ENCODE peak calls at places on chromosomes 3 and 15, in four cellular contexts. K, Q, O and S are unnamed samples.

GRCh38 chr3:69866988-69867720 is 127.9 kb downstream of the MITF start:
- DNase-seq in K (no peak), Q (no peak), O (no peak), S (no peak)

GRCh38 chr3:32216172-32216783 is 22.2 kb upstream of the CMTM8 start:
- DNase-seq in K (no peak), Q (no peak), O (no peak), S (no peak)

GRCh38 chr3:177721864-177722370 is 524.6 kb upstream of the TBL1XR1 start:
- DNase-seq in K (no peak), Q (no peak), O (no peak), S (no peak)

GRCh38 chr3:196688349-196688748 is 23.7 kb downstream of the CEP19 start:
- DNase-seq in K (no peak), Q (no peak), O (no peak), S (peak)

GRCh38 chr3:58333206-58334012 is 717 bp downstream of the PXK start:
- DNase-seq in K (peak), Q (no peak), O (peak), S (peak)

GRCh38 chr3:31670136-31670535 is 137.4 kb downstream of the STT3B start:
- DNase-seq in K (no peak), Q (no peak), O (no peak), S (peak)

GRCh38 chr3:175342196-175342595 is 483.1 kb downstream of the NAALADL2 start:
- DNase-seq in K (no peak), Q (no peak), O (no peak), S (no peak)

GRCh38 chr3:149879872-149880271 is 66.9 kb downstream of the RNF13 start:
- DNase-seq in K (peak), Q (no peak), O (peak), S (peak)

GRCh38 chr3:14477311-14477935 is 62.7 kb downstream of the GRIP2 start:
- DNase-seq in K (no peak), Q (no peak), O (no peak), S (no peak)

GRCh38 chr3:36840453-36840921 is 76.1 kb upstream of the DCLK3 start:
- DNase-seq in K (no peak), Q (no peak), O (no peak), S (no peak)

GRCh38 chr3:4818164-4818563 is 161.1 kb upstream of the BHLHE40 start:
- DNase-seq in K (no peak), Q (no peak), O (no peak), S (no peak)

GRCh38 chr15:77819841-77820728 is 187.4 kb upstream of the LINGO1 start:
- DNase-seq in K (peak), Q (no peak), O (peak), S (no peak)

GRCh38 chr3:40290396-40290795 is 19.1 kb upstream of the EIF1B start:
- DNase-seq in K (no peak), Q (no peak), O (no peak), S (no peak)

GRCh38 chr3:196138927-196139680 is 57.2 kb upstream of the TFRC start:
- DNase-seq in K (no peak), Q (no peak), O (no peak), S (no peak)

GRCh38 chr3:109480014-109480413 is 142.7 kb upstream of the DPPA4 start:
- DNase-seq in K (no peak), Q (no peak), O (no peak), S (no peak)

GRCh38 chr3:65170357-65171090 is 482.7 kb upstream of the ADAMTS9 start:
- DNase-seq in K (peak), Q (no peak), O (no peak), S (no peak)

GRCh38 chr3:130857336-130858026 is 36.4 kb upstream of the ATP2C1 start:
- DNase-seq in K (no peak), Q (peak), O (no peak), S (peak)

GRCh38 chr3:32325957-32326356 is 65.7 kb upstream of the CMTM7 start:
- DNase-seq in K (no peak), Q (no peak), O (no peak), S (no peak)

GRCh38 chr3:29335438-29335837 is 54.6 kb downstream of the RBMS3 start:
- DNase-seq in K (peak), Q (no peak), O (no peak), S (no peak)

GRCh38 chr3:9122732-9123364 is 126.6 kb downstream of the SRGAP3 start:
- DNase-seq in K (no peak), Q (no peak), O (no peak), S (no peak)

GRCh38 chr3:71692139-71692538 is 33.1 kb downstream of the EIF4E3 start:
- DNase-seq in K (no peak), Q (no peak), O (no peak), S (no peak)

GRCh38 chr15:51244366-51244977 is 93.9 kb downstream of the CYP19A1 start:
- DNase-seq in K (no peak), Q (no peak), O (no peak), S (peak)

GRCh38 chr15:47116698-47117097 is 600.6 kb upstream of the SEMA6D start:
- DNase-seq in K (no peak), Q (no peak), O (no peak), S (no peak)

GRCh38 chr3:181739628-181740027 is 27.9 kb downstream of the SOX2 start:
- DNase-seq in K (no peak), Q (no peak), O (no peak), S (no peak)

GRCh38 chr3:183278479-183279088 is 25.5 kb downstream of the B3GNT5 start:
- DNase-seq in K (no peak), Q (no peak), O (no peak), S (no peak)

GRCh38 chr15:41934843-41935242 is 37.5 kb downstream of the EHD4 start:
- DNase-seq in K (no peak), Q (no peak), O (peak), S (no peak)

GRCh38 chr3:46701211-46701939 is at the start of gene TMIE:
- DNase-seq in K (peak), Q (no peak), O (no peak), S (no peak)

GRCh38 chr3:134829716-134830115 is 34.7 kb downstream of the EPHB1 start:
- DNase-seq in K (no peak), Q (no peak), O (no peak), S (no peak)

GRCh38 chr15:66524801-66525200 is 19.7 kb downstream of the ZWILCH start:
- DNase-seq in K (no peak), Q (no peak), O (no peak), S (no peak)

GRCh38 chr15:31024330-31024729 is 32.9 kb upstream of the MTMR10 start:
- DNase-seq in K (no peak), Q (no peak), O (no peak), S (no peak)

GRCh38 chr3:45907769-45908705 is 21.7 kb downstream of the CCR9 start:
- DNase-seq in K (no peak), Q (no peak), O (no peak), S (no peak)

GRCh38 chr15:90650117-90650955 is 66.8 kb upstream of the BLM start:
- DNase-seq in K (no peak), Q (no peak), O (no peak), S (no peak)

GRCh38 chr3:13301295-13301987 is 118.7 kb downstream of the NUP210 start:
- DNase-seq in K (no peak), Q (peak), O (peak), S (peak)

GRCh38 chr15:71334874-71335273 is 219.6 kb downstream of the THSD4 start:
- DNase-seq in K (no peak), Q (no peak), O (no peak), S (no peak)

GRCh38 chr3:177776656-177777055 is 579.4 kb upstream of the TBL1XR1 start:
- DNase-seq in K (no peak), Q (no peak), O (no peak), S (no peak)

GRCh38 chr15:59166601-59167265 is 39.9 kb upstream of the LDHAL6B start:
- DNase-seq in K (no peak), Q (no peak), O (no peak), S (no peak)

GRCh38 chr15:27410986-27411385 is 440.0 kb downstream of the GABRG3 start:
- DNase-seq in K (no peak), Q (no peak), O (no peak), S (no peak)

GRCh38 chr15:34223904-34224596 is 766 bp upstream of the EMC4 start:
- DNase-seq in K (peak), Q (no peak), O (no peak), S (peak)

GRCh38 chr3:184354121-184354728 is 7.2 kb downstream of the CLCN2 start:
- DNase-seq in K (peak), Q (no peak), O (peak), S (no peak)

DNA sequence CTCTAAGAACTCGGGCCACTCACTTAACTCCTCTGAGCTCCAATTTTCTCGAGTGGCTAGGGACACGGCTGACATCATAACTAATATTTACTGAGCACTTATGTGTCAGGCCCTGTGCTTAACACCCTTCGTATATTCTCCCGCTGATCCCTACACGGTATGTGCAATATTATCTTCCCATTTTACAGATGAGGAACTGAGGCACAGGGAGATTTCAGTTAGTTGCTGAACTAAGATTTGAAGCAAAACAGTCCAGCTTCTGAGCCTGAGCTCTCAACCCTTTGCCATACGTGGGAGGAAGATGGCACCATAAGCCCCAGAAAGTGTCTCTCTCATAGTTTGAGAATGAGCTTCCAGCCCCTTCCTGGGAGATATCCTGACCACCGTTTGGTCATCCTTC is 19.6 kb downstream of the FAH start:
- DNase-seq in K (no peak), Q (no peak), O (no peak), S (no peak)
- TF ChIP-seq GABPA in K (no peak), Q (no peak), O (no peak), S (no peak)

GRCh38 chr3:161500057-161500836 is 3.6 kb downstream of the OTOL1 start:
- DNase-seq in K (no peak), Q (no peak), O (no peak), S (no peak)

GRCh38 chr3:161503271-161503670 is 6.7 kb downstream of the OTOL1 start:
- DNase-seq in K (no peak), Q (no peak), O (no peak), S (no peak)

GRCh38 chr3:161496508-161496907 is at the start of gene OTOL1:
- DNase-seq in K (no peak), Q (no peak), O (no peak), S (no peak)

DNA sequence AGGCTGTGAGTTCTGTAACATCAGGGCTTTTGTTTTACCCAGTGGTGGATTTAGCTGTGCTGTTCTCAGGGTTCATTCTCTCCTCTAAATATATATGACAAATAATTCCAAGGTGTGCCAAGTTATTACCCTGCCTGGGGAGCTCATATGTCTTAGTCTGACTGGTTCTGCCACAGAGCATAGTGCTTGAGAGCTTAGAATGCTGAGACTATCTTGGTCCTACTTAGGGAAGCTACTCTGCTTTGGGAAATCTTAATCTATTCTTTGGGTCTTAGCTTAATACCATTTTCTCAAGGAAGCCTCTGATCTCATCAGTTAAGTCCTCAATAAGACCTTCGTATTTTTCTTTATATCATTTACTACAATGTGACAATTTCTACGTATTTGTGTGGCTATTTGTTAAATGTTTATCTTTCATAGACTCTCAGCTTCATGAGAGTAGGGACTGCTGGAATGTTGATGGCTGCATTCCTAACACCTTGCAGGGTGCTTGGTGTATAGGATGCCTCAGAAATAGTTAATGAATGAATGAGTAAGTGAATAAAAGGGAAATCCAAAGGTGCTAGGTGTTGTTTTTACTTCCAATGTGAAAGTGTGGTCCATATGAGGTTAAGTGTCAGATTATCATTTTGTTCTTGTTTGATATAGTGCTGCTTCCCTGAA is 1.8 kb downstream of the OTOL1 start:
- DNase-seq in K (no peak), Q (no peak), O (no peak), S (no peak)
- TF ChIP-seq GABPA in K (no peak), Q (no peak), O (no peak), S (no peak)

GRCh38 chr3:191499307-191500125 is 38.6 kb downstream of the PYDC2 start:
- DNase-seq in K (peak), Q (no peak), O (peak), S (no peak)
- TF ChIP-seq GABPA in K (no peak), Q (no peak), O (no peak), S (no peak)

DNA sequence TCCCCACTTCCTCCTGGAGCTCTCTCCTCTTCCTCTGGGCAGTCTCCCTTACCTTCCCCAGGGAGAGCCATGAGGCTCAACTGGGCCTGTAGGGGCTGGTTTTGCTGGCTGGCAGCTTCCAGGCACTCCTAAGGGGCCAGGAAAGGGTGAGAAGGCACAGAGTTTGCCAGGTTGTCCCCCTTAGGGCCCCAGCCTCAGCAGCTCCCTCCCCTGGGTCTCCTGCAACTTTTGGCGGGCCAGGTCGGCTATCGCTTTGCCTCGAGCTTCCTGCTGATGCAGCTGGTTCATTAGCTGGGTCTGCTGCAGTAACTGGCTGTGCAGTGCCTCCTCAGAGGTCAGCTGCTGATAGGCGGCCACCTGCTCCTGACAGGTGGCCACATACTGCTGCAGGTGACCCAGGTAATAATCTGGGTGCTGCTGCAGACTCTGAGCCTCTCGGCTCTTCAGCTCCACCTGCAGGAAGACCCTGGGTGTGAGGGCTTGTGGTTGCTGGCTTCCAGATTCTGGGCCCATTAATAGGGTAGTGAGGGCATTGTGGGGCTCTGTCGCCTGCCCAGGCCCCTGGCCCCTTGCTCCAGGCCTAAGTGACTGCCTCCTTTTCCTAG is 29.7 kb upstream of the OR4F6 start:
- DNase-seq in K (no peak), Q (no peak), O (peak), S (no peak)
- TF ChIP-seq GABPA in K (no peak), Q (no peak), O (no peak), S (no peak)

GRCh38 chr15:69570997-69571396 is 118.4 kb downstream of the RPLP1 start:
- DNase-seq in K (no peak), Q (no peak), O (no peak), S (no peak)

GRCh38 chr15:69574506-69574905 is 121.9 kb downstream of the RPLP1 start:
- DNase-seq in K (no peak), Q (no peak), O (no peak), S (no peak)

GRCh38 chr15:69575387-69575786 is 122.8 kb downstream of the RPLP1 start:
- DNase-seq in K (no peak), Q (no peak), O (no peak), S (no peak)

GRCh38 chr15:69576035-69576526 is 123.5 kb downstream of the RPLP1 start:
- DNase-seq in K (peak), Q (peak), O (peak), S (peak)

DNA sequence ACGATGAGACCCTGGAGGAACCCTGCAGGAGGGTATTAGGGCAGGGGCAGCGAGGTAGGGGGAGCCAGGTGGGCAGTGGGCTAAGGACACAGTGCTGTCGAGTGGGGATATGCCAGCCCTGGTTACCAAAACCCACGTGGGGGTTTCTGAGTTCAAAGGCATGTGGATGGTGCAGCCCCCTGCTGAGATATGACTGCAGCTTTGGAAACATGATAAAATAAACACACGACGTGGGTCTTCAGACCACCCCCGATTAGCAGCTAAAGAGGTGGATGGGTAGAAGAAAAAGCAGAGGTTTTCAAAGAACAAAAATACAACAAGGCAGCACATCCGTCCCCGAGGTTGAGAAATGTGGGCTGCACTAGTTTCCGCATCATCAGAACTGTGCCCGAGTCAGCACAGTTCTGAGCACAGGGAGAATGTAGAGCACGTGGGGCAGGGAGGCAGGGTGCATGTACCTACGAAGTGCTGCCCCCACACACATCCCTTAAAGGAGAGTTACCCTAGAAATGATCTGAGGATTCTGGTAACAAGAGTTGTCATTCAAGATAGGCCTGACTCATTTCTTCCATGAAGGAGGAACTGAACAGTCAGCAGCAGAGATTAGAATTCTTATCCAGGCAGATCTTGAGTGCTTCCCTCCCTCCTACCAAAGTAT is 121.3 kb downstream of the RPLP1 start:
- DNase-seq in K (no peak), Q (no peak), O (no peak), S (no peak)
- TF ChIP-seq GABPA in K (no peak), Q (no peak), O (no peak), S (no peak)

GRCh38 chr3:24498391-24498790 is 3.7 kb upstream of the THRB start:
- DNase-seq in K (no peak), Q (no peak), O (no peak), S (no peak)

GRCh38 chr3:24495334-24495994 is 814 bp upstream of the THRB start:
- DNase-seq in K (peak), Q (no peak), O (no peak), S (no peak)

GRCh38 chr3:24498796-24499195 is 4.1 kb upstream of the THRB start:
- DNase-seq in K (no peak), Q (no peak), O (no peak), S (no peak)

GRCh38 chr3:24497942-24498341 is 3.3 kb upstream of the THRB start:
- DNase-seq in K (no peak), Q (no peak), O (no peak), S (no peak)

GRCh38 chr3:24496529-24497482 is 2.2 kb upstream of the THRB start:
- DNase-seq in K (peak), Q (no peak), O (peak), S (no peak)
- TF ChIP-seq GABPA in K (no peak), Q (no peak), O (no peak), S (no peak)